ENCODE peak calls at places on chromosomes 3 and 15, in nine cellular contexts. D, G, Y, Q, T, R, Z, V and U are unnamed samples.

GRCh38 chr3:187498211-187498610 is 130.0 kb downstream of the RTP4 start:
- DNase-seq in D (no peak), G (no peak), Y (no peak), Q (no peak), T (no peak), R (no peak), Z (no peak), V (no peak), U (no peak)

GRCh38 chr3:122520861-122521260 is 6.1 kb upstream of the KPNA1 start:
- DNase-seq in D (no peak), G (no peak), Y (no peak), Q (no peak), T (no peak), R (no peak), Z (no peak), V (no peak), U (no peak)

GRCh38 chr3:11136871-11137626 is 17.2 kb upstream of the HRH1 start:
- DNase-seq in D (no peak), G (peak; percentile 89), Y (peak; percentile 97), Q (peak; percentile 90), T (no peak), R (peak; percentile 55), Z (no peak), V (no peak), U (no peak)

GRCh38 chr3:170811515-170811914 is 58.5 kb downstream of the RPL22L1 start:
- DNase-seq in D (no peak), G (no peak), Y (no peak), Q (no peak), T (no peak), R (no peak), Z (no peak), V (no peak), U (no peak)

GRCh38 chr3:42709621-42710020 is 7.0 kb upstream of the HHATL start:
- DNase-seq in D (no peak), G (no peak), Y (no peak), Q (peak; percentile 45), T (no peak), R (no peak), Z (no peak), V (peak; percentile 19), U (no peak)

GRCh38 chr3:179074656-179075055 is 3.0 kb upstream of the ZMAT3 start:
- DNase-seq in D (no peak), G (no peak), Y (no peak), Q (no peak), T (peak; percentile 27), R (no peak), Z (no peak), V (no peak), U (no peak)

GRCh38 chr3:53733433-53733832 is 112.8 kb downstream of the CHDH start:
- DNase-seq in D (no peak), G (no peak), Y (no peak), Q (no peak), T (no peak), R (no peak), Z (no peak), V (no peak), U (no peak)

GRCh38 chr15:63048986-63049665 is 6.6 kb downstream of the TPM1 start:
- DNase-seq in D (peak; percentile 77), G (peak; percentile 74), Y (no peak), Q (no peak), T (peak; percentile 41), R (peak; percentile 58), Z (peak; percentile 19), V (no peak), U (no peak)

GRCh38 chr15:91516866-91517265 is 336.6 kb upstream of the SLCO3A1 start:
- DNase-seq in D (no peak), G (no peak), Y (no peak), Q (no peak), T (no peak), R (no peak), Z (no peak), V (no peak), U (no peak)

GRCh38 chr15:54820811-54821210 is 375.9 kb downstream of the RSL24D1 start:
- DNase-seq in D (peak; percentile 44), G (no peak), Y (no peak), Q (no peak), T (no peak), R (no peak), Z (no peak), V (no peak), U (no peak)

GRCh38 chr3:123297627-123297899 is 95.8 kb downstream of the SEC22A start:
- DNase-seq in D (no peak), G (no peak), Y (no peak), Q (no peak), T (no peak), R (no peak), Z (no peak), V (peak; percentile 19), U (no peak)

GRCh38 chr15:92009162-92009561 is 155.7 kb downstream of the SLCO3A1 start:
- DNase-seq in D (peak; percentile 26), G (no peak), Y (no peak), Q (no peak), T (no peak), R (no peak), Z (peak; percentile 15), V (no peak), U (no peak)

GRCh38 chr15:45262906-45263456 is 10.9 kb downstream of the SLC28A2 start:
- DNase-seq in D (no peak), G (no peak), Y (no peak), Q (no peak), T (no peak), R (no peak), Z (no peak), V (no peak), U (no peak)

GRCh38 chr3:160981217-160981938 is 123.8 kb downstream of the B3GALNT1 start:
- DNase-seq in D (no peak), G (no peak), Y (no peak), Q (no peak), T (peak; percentile 32), R (peak; percentile 60), Z (peak; percentile 3), V (no peak), U (no peak)

GRCh38 chr3:50913279-50913678 is 238.6 kb downstream of the DOCK3 start:
- DNase-seq in D (peak; percentile 66), G (peak; percentile 8), Y (no peak), Q (no peak), T (no peak), R (no peak), Z (no peak), V (no peak), U (no peak)

GRCh38 chr3:40185029-40185695 is 124.3 kb upstream of the EIF1B start:
- DNase-seq in D (no peak), G (no peak), Y (no peak), Q (no peak), T (no peak), R (no peak), Z (no peak), V (no peak), U (no peak)

GRCh38 chr3:116886202-116886893 is 176.8 kb downstream of the TUSC7 start:
- DNase-seq in D (no peak), G (no peak), Y (no peak), Q (no peak), T (peak; percentile 56), R (no peak), Z (no peak), V (no peak), U (no peak)

GRCh38 chr15:38688761-38689160 is 124.1 kb upstream of the RASGRP1 start:
- DNase-seq in D (no peak), G (no peak), Y (no peak), Q (no peak), T (peak; percentile 15), R (no peak), Z (peak; percentile 72), V (no peak), U (no peak)

GRCh38 chr3:196501316-196502064 is 2.1 kb downstream of the RNF168 start:
- DNase-seq in D (no peak), G (no peak), Y (no peak), Q (no peak), T (peak; percentile 41), R (no peak), Z (no peak), V (no peak), U (no peak)

GRCh38 chr15:31338879-31339557 is 12.4 kb downstream of the KLF13 start:
- DNase-seq in D (peak; percentile 86), G (no peak), Y (peak; percentile 84), Q (peak; percentile 89), T (no peak), R (peak; percentile 58), Z (no peak), V (no peak), U (no peak)

GRCh38 chr15:39583586-39584265 is 2.8 kb downstream of the THBS1 start:
- DNase-seq in D (no peak), G (no peak), Y (no peak), Q (no peak), T (no peak), R (no peak), Z (no peak), V (no peak), U (no peak)

GRCh38 chr3:114929971-114930732 is 216.9 kb downstream of the ZBTB20 start:
- DNase-seq in D (no peak), G (no peak), Y (no peak), Q (no peak), T (no peak), R (no peak), Z (no peak), V (no peak), U (no peak)

GRCh38 chr3:133991209-133991608 is 38.5 kb downstream of the SLCO2A1 start:
- DNase-seq in D (no peak), G (no peak), Y (peak; percentile 57), Q (peak; percentile 24), T (no peak), R (no peak), Z (no peak), V (no peak), U (no peak)

GRCh38 chr3:95028688-95029087 is 965.8 kb downstream of the NSUN3 start:
- DNase-seq in D (no peak), G (no peak), Y (no peak), Q (no peak), T (no peak), R (no peak), Z (no peak), V (no peak), U (no peak)

GRCh38 chr15:67506775-67507747 is 13.9 kb upstream of the C15orf61 start:
- DNase-seq in D (no peak), G (no peak), Y (no peak), Q (no peak), T (peak; percentile 14), R (no peak), Z (no peak), V (no peak), U (no peak)

GRCh38 chr3:119175869-119176756 is 2.7 kb downstream of the UPK1B start:
- DNase-seq in D (no peak), G (peak; percentile 66), Y (peak; percentile 51), Q (no peak), T (no peak), R (peak; percentile 36), Z (no peak), V (no peak), U (no peak)

GRCh38 chr15:70504305-70504951 is 258.9 kb downstream of the UACA start:
- DNase-seq in D (peak; percentile 77), G (no peak), Y (peak; percentile 67), Q (no peak), T (peak; percentile 93), R (peak; percentile 44), Z (peak; percentile 47), V (no peak), U (no peak)

GRCh38 chr3:135853981-135854380 is 111.5 kb upstream of the PPP2R3A start:
- DNase-seq in D (no peak), G (no peak), Y (peak; percentile 43), Q (no peak), T (no peak), R (no peak), Z (no peak), V (no peak), U (no peak)

GRCh38 chr3:134978658-134979057 is 183.6 kb downstream of the EPHB1 start:
- DNase-seq in D (no peak), G (no peak), Y (no peak), Q (peak; percentile 36), T (no peak), R (no peak), Z (no peak), V (no peak), U (no peak)

GRCh38 chr15:94259863-94260262 is 28.5 kb downstream of the MCTP2 start:
- DNase-seq in D (no peak), G (no peak), Y (no peak), Q (no peak), T (peak; percentile 78), R (no peak), Z (no peak), V (no peak), U (no peak)

GRCh38 chr15:51191766-51192165 is 97.1 kb upstream of the TNFAIP8L3 start:
- DNase-seq in D (no peak), G (no peak), Y (no peak), Q (no peak), T (no peak), R (no peak), Z (no peak), V (no peak), U (no peak)